ENCODE peak calls at places on chromosomes 3 and 15, in five cellular contexts. F is PC-9, G is left ventricle myocardium inferior, L is ovary, U is tibial nerve. C is an unnamed sample.

GRCh38 chr3:123371859-123372767 is 76.8 kb downstream of the ADCY5 start:
- DNase-seq in F (no peak), G (no peak), L (no peak), U (no peak), C (no peak)

GRCh38 chr15:70121656-70122297 is 24.1 kb upstream of the TLE3 start:
- DNase-seq in F (no peak), G (peak; percentile 61), L (peak; percentile 63), U (peak; percentile 63), C (no peak)

GRCh38 chr3:165185707-165186327 is 10.4 kb downstream of the SLITRK3 start:
- DNase-seq in F (peak; percentile 41), G (no peak), L (no peak), U (no peak), C (peak; percentile 75)

GRCh38 chr3:195241592-195242355 is 29.2 kb downstream of the XXYLT1 start:
- DNase-seq in F (no peak), G (no peak), L (no peak), U (no peak), C (no peak)

GRCh38 chr3:63814300-63814699 is 4.8 kb upstream of the C3orf49 start:
- DNase-seq in F (no peak), G (no peak), L (no peak), U (no peak), C (no peak)

GRCh38 chr3:191414732-191415131 is 46.2 kb upstream of the PYDC2 start:
- DNase-seq in F (no peak), G (no peak), L (no peak), U (no peak), C (no peak)

GRCh38 chr3:125087768-125088391 is 32.1 kb upstream of the HEG1 start:
- DNase-seq in F (no peak), G (no peak), L (no peak), U (no peak), C (peak; percentile 53)

GRCh38 chr3:25803833-25804232 is 13.9 kb downstream of the OXSM start:
- DNase-seq in F (no peak), G (no peak), L (no peak), U (no peak), C (no peak)

GRCh38 chr3:56987238-56987932 is 73.1 kb upstream of the SPATA12 start:
- DNase-seq in F (no peak), G (no peak), L (no peak), U (no peak), C (peak; percentile 40)

GRCh38 chr15:77251662-77252061 is 168.2 kb downstream of the PEAK1 start:
- DNase-seq in F (no peak), G (no peak), L (no peak), U (no peak), C (peak; percentile 9)

GRCh38 chr3:188326968-188327367 is 173.0 kb downstream of the LPP start:
- DNase-seq in F (no peak), G (no peak), L (no peak), U (no peak), C (no peak)

GRCh38 chr15:101615986-101616848 is 36.0 kb downstream of the TM2D3 start:
- DNase-seq in F (peak; percentile 53), G (peak; percentile 81), L (peak; percentile 88), U (no peak), C (peak; percentile 88)

GRCh38 chr3:185402561-185402960 is 39.6 kb downstream of the MAP3K13 start:
- DNase-seq in F (no peak), G (no peak), L (no peak), U (no peak), C (peak; percentile 84)

GRCh38 chr3:194321666-194322640 is 29.2 kb downstream of the CPN2 start:
- DNase-seq in F (peak; percentile 75), G (no peak), L (no peak), U (no peak), C (no peak)

GRCh38 chr15:59292393-59292792 is 80.3 kb downstream of the MYO1E start:
- DNase-seq in F (no peak), G (no peak), L (no peak), U (no peak), C (peak; percentile 80)

GRCh38 chr15:91897585-91898372 is 44.3 kb downstream of the SLCO3A1 start:
- DNase-seq in F (no peak), G (peak; percentile 50), L (no peak), U (no peak), C (no peak)

GRCh38 chr3:46228259-46229222 is 13.7 kb upstream of the CCR3 start:
- DNase-seq in F (peak; percentile 72), G (no peak), L (no peak), U (no peak), C (peak; percentile 30)

GRCh38 chr3:49872801-49873281 is 3.1 kb upstream of the CAMKV start:
- DNase-seq in F (no peak), G (no peak), L (no peak), U (no peak), C (no peak)

GRCh38 chr3:22176911-22177310 is 425.9 kb upstream of the ZNF385D start:
- DNase-seq in F (no peak), G (no peak), L (no peak), U (no peak), C (no peak)

GRCh38 chr3:40267940-40268707 is 41.4 kb upstream of the EIF1B start:
- DNase-seq in F (no peak), G (no peak), L (no peak), U (no peak), C (no peak)

GRCh38 chr15:65619636-65620290 is 2.0 kb upstream of the SLC24A1 start:
- DNase-seq in F (no peak), G (no peak), L (no peak), U (no peak), C (no peak)

GRCh38 chr3:170914690-170915089 is 6.3 kb upstream of the EIF5A2 start:
- DNase-seq in F (peak; percentile 29), G (no peak), L (no peak), U (no peak), C (no peak)

GRCh38 chr15:98941595-98942255 is 65.9 kb downstream of the PGPEP1L start:
- DNase-seq in F (peak; percentile 30), G (no peak), L (no peak), U (no peak), C (no peak)

GRCh38 chr3:86995537-86995936 is 4.6 kb upstream of the VGLL3 start:
- DNase-seq in F (peak; percentile 79), G (no peak), L (no peak), U (no peak), C (peak; percentile 91)

GRCh38 chr3:124574012-124574411 is 156.2 kb upstream of the UMPS start:
- DNase-seq in F (no peak), G (no peak), L (no peak), U (no peak), C (no peak)

GRCh38 chr15:42131826-42132806 is 24.3 kb downstream of the PLA2G4F start:
- DNase-seq in F (peak; percentile 39), G (no peak), L (no peak), U (no peak), C (peak; percentile 57)

GRCh38 chr3:178507507-178508442 is 28.5 kb upstream of the KCNMB2 start:
- DNase-seq in F (no peak), G (peak; percentile 29), L (no peak), U (no peak), C (no peak)

GRCh38 chr3:49602877-49603411 is 48.7 kb downstream of the BSN start:
- DNase-seq in F (peak; percentile 83), G (no peak), L (no peak), U (no peak), C (no peak)

GRCh38 chr15:43253431-43254403 is 13.0 kb downstream of the TGM5 start:
- DNase-seq in F (peak; percentile 97), G (no peak), L (no peak), U (no peak), C (no peak)

GRCh38 chr3:3799173-3800075 is at the start of gene LRRN1:
- DNase-seq in F (no peak), G (peak; percentile 45), L (peak; percentile 85), U (no peak), C (no peak)

GRCh38 chr3:3800076-3800448 is 831 bp downstream of the LRRN1 start:
- DNase-seq in F (no peak), G (no peak), L (peak; percentile 38), U (no peak), C (no peak)

GRCh38 chr3:3800685-3801509 is 1.7 kb downstream of the LRRN1 start:
- DNase-seq in F (no peak), G (peak; percentile 22), L (peak; percentile 52), U (no peak), C (peak; percentile 47)

GRCh38 chr3:3801510-3801841 is 2.2 kb downstream of the LRRN1 start:
- DNase-seq in F (no peak), G (no peak), L (no peak), U (no peak), C (no peak)

GRCh38 chr3:3798641-3799113 is 554 bp upstream of the LRRN1 start:
- DNase-seq in F (no peak), G (no peak), L (peak; percentile 42), U (no peak), C (no peak)
- H3K27me3 ChIP-seq in F (no peaks in the 10 kb centered on the region), G (peaks cover 59% of the 10 kb centered on the region), L (no peaks in the 10 kb centered on the region), U (peaks cover 13% of the 10 kb centered on the region), C (peaks cover 64% of the 10 kb centered on the region)

GRCh38 chr3:53416530-53416929 is 69.2 kb upstream of the DCP1A start:
- DNase-seq in F (no peak), G (no peak), L (no peak), U (no peak), C (no peak)

GRCh38 chr3:53422954-53423708 is 71.3 kb upstream of the CACNA1D start:
- DNase-seq in F (no peak), G (no peak), L (no peak), U (no peak), C (no peak)

GRCh38 chr3:53425936-53426335 is 68.5 kb upstream of the CACNA1D start:
- DNase-seq in F (no peak), G (no peak), L (no peak), U (no peak), C (no peak)

GRCh38 chr3:53420831-53421230 is 73.5 kb upstream of the DCP1A start:
- DNase-seq in F (no peak), G (no peak), L (no peak), U (no peak), C (no peak)
- H3K27me3 ChIP-seq in F (peaks cover 33% of the 10 kb centered on the region), G (no peaks in the 10 kb centered on the region), L (no peaks in the 10 kb centered on the region), U (no peaks in the 10 kb centered on the region), C (no peaks in the 10 kb centered on the region)

DNA sequence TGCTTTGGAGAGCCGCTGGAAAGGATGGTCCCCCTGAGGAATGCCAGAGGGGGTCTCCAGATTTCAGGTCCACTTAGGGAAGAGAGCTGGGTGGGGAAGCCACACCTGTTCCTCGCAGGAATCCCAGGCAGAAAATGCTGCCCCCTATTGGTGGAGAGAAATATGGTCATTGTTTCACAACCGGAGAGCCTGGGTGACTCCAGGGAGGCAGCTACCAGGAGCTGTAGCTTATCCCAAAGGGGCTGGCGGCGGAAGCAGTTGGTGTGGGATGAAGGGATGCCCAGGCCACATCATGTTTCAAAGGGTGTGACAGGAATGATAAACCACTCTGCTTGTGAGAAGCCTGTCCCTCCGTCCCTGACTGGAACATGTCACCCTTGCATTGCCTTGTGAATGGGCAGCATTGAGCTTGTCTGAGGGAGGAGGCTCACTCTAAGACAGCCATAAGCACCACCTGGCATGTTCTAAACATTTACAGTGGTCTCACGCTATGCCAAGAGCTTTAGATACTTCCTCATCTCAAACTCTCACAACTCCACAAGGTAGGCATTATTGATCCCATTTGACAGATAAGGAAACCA is 34.5 kb downstream of the POMGNT2 start:
- DNase-seq in F (no peak), G (no peak), L (no peak), U (no peak), C (no peak)
- H3K27me3 ChIP-seq in F (no peaks in the 10 kb centered on the region), G (no peaks in the 10 kb centered on the region), L (no peaks in the 10 kb centered on the region), U (no peaks in the 10 kb centered on the region), C (peaks cover 7% of the 10 kb centered on the region)

DNA sequence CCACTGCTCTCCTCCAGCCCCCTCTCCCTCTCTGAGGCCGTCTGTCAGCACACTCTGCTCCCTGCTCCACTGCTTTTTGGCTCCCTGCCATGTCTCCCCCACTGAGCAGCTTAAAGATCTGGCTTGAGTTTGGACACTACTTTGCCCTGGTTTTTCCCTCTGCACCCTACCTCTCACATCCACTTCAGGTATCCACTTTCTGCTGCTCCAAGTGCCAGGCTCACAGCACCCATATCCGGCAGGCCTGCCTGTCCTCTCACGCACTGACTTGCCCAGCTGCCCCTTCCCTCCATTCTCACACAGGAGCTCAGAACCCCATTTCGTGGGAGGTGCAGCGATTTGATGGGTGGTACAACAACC is 3.7 kb downstream of the DUOX1 start:
- DNase-seq in F (no peak), G (no peak), L (no peak), U (no peak), C (no peak)
- H3K27me3 ChIP-seq in F (no peaks in the 10 kb centered on the region), G (peaks cover 77% of the 10 kb centered on the region), L (no peaks in the 10 kb centered on the region), U (peaks cover 60% of the 10 kb centered on the region), C (peaks cover 83% of the 10 kb centered on the region)